ENCODE peak calls at places on chromosome 14, in four cellular contexts. E is adipocyte; G is globus pallidus; C is stimulated activated effector memory CD8-positive, alpha-beta T cell treated with anti-CD3 and anti-CD28 coated beads, Interleukin-12 subunit alpha, Interleukin-12 subunit beta, amount 100 ng/mL, for 72 hours. T is an unnamed sample.

GRCh38 chr14:91613459-91614145 is 103.5 kb upstream of the PPP4R3A start:
- DNase-seq in G (no peak), E (no peak), C (no peak), T (no peak)

GRCh38 chr14:52351191-52351560 is 37.1 kb downstream of the PTGER2 start:
- DNase-seq in C (no peak), G (no peak), E (no peak), T (no peak)

GRCh38 chr14:61459229-61459628 is 137.8 kb downstream of the PRKCH start:
- DNase-seq in E (no peak), C (no peak), G (no peak), T (no peak)

GRCh38 chr14:90053044-90053443 is 8.8 kb upstream of the KCNK13 start:
- DNase-seq in E (no peak), C (no peak), G (no peak), T (no peak)

GRCh38 chr14:31950760-31951637 is 126.1 kb upstream of the ARHGAP5 start:
- DNase-seq in E (peak), G (no peak), C (no peak), T (peak)

GRCh38 chr14:70018713-70019201 is 139.5 kb downstream of the SMOC1 start:
- DNase-seq in E (peak), G (peak), C (no peak), T (no peak)

GRCh38 chr14:50768693-50769092 is 62.3 kb downstream of the NIN start:
- DNase-seq in E (no peak), G (no peak), C (no peak), T (no peak)

GRCh38 chr14:72532686-72533454 is 361.0 kb downstream of the DPF3 start:
- DNase-seq in E (no peak), C (no peak), G (no peak), T (no peak)

GRCh38 chr14:51472881-51473280 is 178.8 kb upstream of the FRMD6 start:
- DNase-seq in C (no peak), E (peak), G (no peak), T (no peak)

GRCh38 chr14:87888136-87888999 is 104.6 kb downstream of the GALC start:
- DNase-seq in G (no peak), E (no peak), C (peak), T (no peak)